ENCODE peak calls at places on chromosomes 4 and X, in eight cellular contexts. W is OCI-LY7, O is kidney epithelial cell, H is GM10248, Q is SK-N-SH, E is fibroblast of mammary gland, Z is ovary, D is heart left ventricle. A is an unnamed sample.

GRCh38 chr4:185559913-185560281 is 24.6 kb upstream of the PDLIM3 start:
- DNase-seq in W (no peak), O (peak), H (no peak), Q (no peak), E (peak), Z (no peak), D (peak), A (no peak)

GRCh38 chrX:41027388-41027787 is 57.9 kb upstream of the USP9X start:
- DNase-seq in W (no peak), O (no peak), H (no peak), Q (no peak), E (peak), Z (no peak), D (no peak), A (no peak)

GRCh38 chr4:101211146-101211553 is 136.2 kb downstream of the PPP3CA start:
- DNase-seq in W (no peak), O (no peak), H (no peak), Q (no peak), E (peak), Z (no peak), D (no peak), A (no peak)

GRCh38 chrX:7318246-7318645 is 170.3 kb upstream of the PUDP start:
- DNase-seq in W (no peak), O (no peak), H (no peak), Q (no peak), E (peak), Z (no peak), D (no peak), A (no peak)

GRCh38 chr4:8112036-8112576 is 46.5 kb downstream of the ABLIM2 start:
- DNase-seq in W (no peak), O (no peak), H (no peak), Q (no peak), E (no peak), Z (no peak), D (no peak), A (no peak)

GRCh38 chrX:39261446-39262147 is 460.3 kb downstream of the MID1IP1 start:
- DNase-seq in W (peak), O (peak), H (peak), Q (peak), E (peak), Z (no peak), D (no peak), A (peak)

GRCh38 chrX:68698955-68699354 is 51.5 kb downstream of the STARD8 start:
- DNase-seq in W (no peak), O (no peak), H (no peak), Q (no peak), E (no peak), Z (no peak), D (no peak), A (no peak)

GRCh38 chr4:171674781-171675180 is 138.4 kb upstream of the GALNTL6 start:
- DNase-seq in W (no peak), O (no peak), H (no peak), Q (no peak), E (no peak), Z (no peak), D (no peak), A (no peak)

GRCh38 chr4:54687887-54688841 is 30.4 kb downstream of the KIT start:
- DNase-seq in W (no peak), O (peak), H (no peak), Q (no peak), E (peak), Z (no peak), D (no peak), A (no peak)

GRCh38 chrX:14964500-14964899 is 91.3 kb downstream of the MOSPD2 start:
- DNase-seq in W (no peak), O (no peak), H (no peak), Q (no peak), E (peak), Z (no peak), D (no peak), A (no peak)

GRCh38 chr4:181077416-181077815 is 1165.8 kb upstream of the TENM3 start:
- DNase-seq in W (no peak), O (no peak), H (no peak), Q (no peak), E (peak), Z (no peak), D (no peak), A (no peak)

GRCh38 chr4:173365359-173365996 is 5.3 kb upstream of the SAP30 start:
- DNase-seq in W (no peak), O (no peak), H (no peak), Q (no peak), E (no peak), Z (no peak), D (peak), A (no peak)

GRCh38 chr4:25160714-25161598 is 707 bp upstream of the SEPSECS start:
- DNase-seq in W (peak), O (no peak), H (no peak), Q (peak), E (no peak), Z (no peak), D (no peak), A (no peak)

GRCh38 chr4:184408021-184408710 is 66.2 kb downstream of the IRF2 start:
- DNase-seq in W (no peak), O (peak), H (no peak), Q (no peak), E (peak), Z (no peak), D (no peak), A (no peak)

GRCh38 chr4:118969359-118969758 is 80.7 kb downstream of the SYNPO2 start:
- DNase-seq in W (peak), O (no peak), H (no peak), Q (peak), E (peak), Z (peak), D (peak), A (no peak)

GRCh38 chr4:184421558-184422155 is 52.7 kb downstream of the IRF2 start:
- DNase-seq in W (no peak), O (no peak), H (no peak), Q (no peak), E (no peak), Z (no peak), D (no peak), A (no peak)

GRCh38 chrX:120536056-120536455 is 24.7 kb downstream of the CUL4B start:
- DNase-seq in W (peak), O (no peak), H (no peak), Q (no peak), E (no peak), Z (no peak), D (no peak), A (no peak)

GRCh38 chr4:101370663-101371210 is 23.4 kb upstream of the PPP3CA start:
- DNase-seq in W (no peak), O (no peak), H (no peak), Q (no peak), E (no peak), Z (no peak), D (no peak), A (no peak)

GRCh38 chr4:128600410-128600809 is 209.1 kb upstream of the JADE1 start:
- DNase-seq in W (no peak), O (no peak), H (no peak), Q (no peak), E (peak), Z (peak), D (no peak), A (no peak)

GRCh38 chr4:151389316-151389715 is 19.7 kb upstream of the FHIP1A start:
- DNase-seq in W (no peak), O (no peak), H (no peak), Q (no peak), E (peak), Z (no peak), D (no peak), A (no peak)

GRCh38 chrX:30653415-30654131 is at the start of gene GK:
- DNase-seq in W (peak), O (no peak), H (peak), Q (peak), E (no peak), Z (peak), D (peak), A (no peak)

GRCh38 chr4:70533791-70534190 is 15.4 kb downstream of the AMTN start:
- DNase-seq in W (no peak), O (no peak), H (no peak), Q (no peak), E (no peak), Z (no peak), D (no peak), A (no peak)

GRCh38 chr4:5839751-5840674 is 52.9 kb downstream of the CRMP1 start:
- DNase-seq in W (no peak), O (no peak), H (no peak), Q (no peak), E (peak), Z (peak), D (peak), A (no peak)

GRCh38 chr4:113575391-113575790 is 186.1 kb downstream of the CAMK2D start:
- DNase-seq in W (no peak), O (peak), H (no peak), Q (no peak), E (peak), Z (no peak), D (no peak), A (no peak)

GRCh38 chr4:42673084-42673429 is 16.2 kb upstream of the ATP8A1 start:
- DNase-seq in W (peak), O (peak), H (no peak), Q (no peak), E (peak), Z (no peak), D (peak), A (no peak)

GRCh38 chrX:16162391-16162790 is 4.9 kb upstream of the MAGEB17 start:
- DNase-seq in W (no peak), O (no peak), H (no peak), Q (no peak), E (no peak), Z (no peak), D (no peak), A (no peak)

GRCh38 chrX:41108684-41109205 is 23.5 kb downstream of the USP9X start:
- DNase-seq in W (no peak), O (no peak), H (no peak), Q (no peak), E (no peak), Z (no peak), D (no peak), A (no peak)

GRCh38 chrX:87338510-87338909 is 179.1 kb upstream of the KLHL4 start:
- DNase-seq in W (peak), O (no peak), H (no peak), Q (no peak), E (peak), Z (no peak), D (no peak), A (peak)

GRCh38 chrX:143873343-143873742 is 10.5 kb upstream of the UBE2NL start:
- DNase-seq in W (no peak), O (no peak), H (no peak), Q (peak), E (peak), Z (no peak), D (no peak), A (no peak)

GRCh38 chr4:73883306-73883705 is 14.1 kb downstream of the CXCL1 start:
- DNase-seq in W (no peak), O (no peak), H (no peak), Q (no peak), E (peak), Z (no peak), D (no peak), A (no peak)

GRCh38 chr4:14652522-14652921 is 349.8 kb upstream of the CPEB2 start:
- DNase-seq in W (no peak), O (no peak), H (no peak), Q (no peak), E (no peak), Z (no peak), D (no peak), A (no peak)

DNA sequence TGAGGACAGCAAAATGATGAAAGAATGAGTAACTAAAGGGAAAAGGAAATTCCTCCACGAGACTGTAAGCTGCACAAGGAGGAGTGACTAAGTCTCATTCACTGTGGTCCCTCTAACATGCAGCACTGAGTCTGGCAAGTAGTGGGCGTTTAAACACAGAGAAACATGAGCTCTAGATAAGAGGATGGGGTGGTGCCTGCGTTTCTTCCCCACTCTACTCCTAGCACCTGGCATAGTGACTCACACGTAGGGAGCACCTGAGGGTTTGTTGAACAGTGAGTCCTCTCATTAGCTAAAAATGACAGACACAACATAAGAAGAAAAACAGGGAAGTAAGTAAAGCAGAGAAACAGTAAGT is 105.8 kb upstream of the CBR4 start:
- DNase-seq in W (no peak), O (peak), H (no peak), Q (no peak), E (peak), Z (no peak), D (no peak), A (no peak)
- TF ChIP-seq CTCF in W (no peak), O (peak), H (no peak), Q (peak), E (peak), Z (no peak), D (no peak), A (no peak)

GRCh38 chrX:3548743-3549441 is 164.6 kb downstream of the PRKX start:
- DNase-seq in W (peak), O (no peak), H (no peak), Q (peak), E (peak), Z (no peak), D (no peak), A (no peak)
- TF ChIP-seq CTCF in W (peak), O (peak), H (no peak), Q (peak), E (peak), Z (no peak), D (peak), A (no peak)

GRCh38 chr4:142715727-142716126 is 130.4 kb downstream of the INPP4B start:
- DNase-seq in W (no peak), O (no peak), H (no peak), Q (no peak), E (no peak), Z (no peak), D (no peak), A (no peak)

GRCh38 chr4:142721187-142721586 is 124.9 kb downstream of the INPP4B start:
- DNase-seq in W (no peak), O (no peak), H (no peak), Q (no peak), E (no peak), Z (no peak), D (no peak), A (no peak)

GRCh38 chr4:142718981-142719380 is 127.1 kb downstream of the INPP4B start:
- DNase-seq in W (no peak), O (no peak), H (no peak), Q (no peak), E (no peak), Z (no peak), D (no peak), A (no peak)

DNA sequence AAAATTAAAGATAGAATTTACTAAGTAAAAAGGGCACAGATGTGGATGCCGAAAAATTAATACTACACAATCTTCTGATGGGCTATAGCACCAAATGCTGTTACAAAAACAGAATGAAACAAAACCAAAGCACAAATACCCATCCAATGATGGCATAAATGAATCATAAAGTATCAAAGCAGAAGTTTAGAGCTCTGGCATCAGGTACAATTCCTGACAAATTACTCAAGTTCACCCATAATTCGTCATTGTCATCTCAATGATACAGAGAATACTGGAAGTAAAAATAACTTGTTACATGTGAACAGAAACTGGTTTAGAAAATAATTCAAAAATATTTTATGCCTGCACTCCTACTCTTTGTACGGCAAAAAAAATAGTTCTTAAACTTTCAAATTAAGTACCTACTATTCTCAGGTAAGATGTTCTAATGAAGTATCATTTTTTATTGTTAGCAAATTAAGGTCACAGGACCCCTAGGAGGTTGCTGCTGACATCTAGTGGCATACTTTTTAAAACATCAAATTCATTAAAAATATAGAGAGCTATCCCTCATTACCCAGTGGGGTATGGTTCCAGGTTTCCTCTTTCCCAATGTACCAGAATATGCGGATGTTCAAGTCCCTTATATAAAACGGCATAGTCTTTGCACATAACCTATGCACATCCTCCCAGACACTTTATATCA is 126.1 kb downstream of the INPP4B start:
- DNase-seq in W (peak), O (no peak), H (peak), Q (peak), E (peak), Z (no peak), D (no peak), A (peak)
- TF ChIP-seq CTCF in W (peak), O (peak), H (no peak), Q (peak), E (peak), Z (no peak), D (peak), A (peak)

GRCh38 chr4:84455697-84456096 is 43.4 kb downstream of the NKX6-1 start:
- DNase-seq in W (no peak), O (no peak), H (no peak), Q (no peak), E (no peak), Z (no peak), D (no peak), A (no peak)

GRCh38 chr4:84456157-84456556 is 42.9 kb downstream of the NKX6-1 start:
- DNase-seq in W (no peak), O (no peak), H (no peak), Q (no peak), E (no peak), Z (no peak), D (no peak), A (no peak)

DNA sequence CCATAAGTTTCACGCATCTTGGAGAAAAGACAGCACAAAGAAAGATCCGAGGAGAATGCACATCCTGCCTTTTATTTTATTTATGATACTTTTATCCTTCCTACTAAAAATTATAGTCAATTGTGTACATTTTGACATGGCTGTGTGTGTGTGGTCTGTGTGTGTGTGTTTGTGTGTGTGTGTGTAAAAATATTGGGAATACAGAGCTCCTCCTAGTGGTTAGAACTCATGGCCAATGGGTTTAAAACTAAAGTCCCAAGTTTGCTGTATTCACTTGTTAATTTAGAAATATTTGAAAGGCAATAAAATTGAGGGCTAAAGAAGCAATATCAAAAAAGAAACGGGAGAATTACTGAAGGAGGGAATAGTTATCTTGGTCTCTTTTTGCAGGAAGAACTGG is 47.5 kb downstream of the NKX6-1 start:
- DNase-seq in W (peak), O (no peak), H (no peak), Q (no peak), E (peak), Z (no peak), D (no peak), A (no peak)
- TF ChIP-seq CTCF in W (peak), O (peak), H (peak), Q (peak), E (peak), Z (no peak), D (no peak), A (peak)

GRCh38 chr4:183106839-183107238 is 7.8 kb downstream of the WWC2 start:
- DNase-seq in W (no peak), O (no peak), H (no peak), Q (no peak), E (peak), Z (no peak), D (no peak), A (no peak)
- TF ChIP-seq CTCF in W (no peak), O (peak), H (no peak), Q (peak), E (peak), Z (no peak), D (no peak), A (no peak)

DNA sequence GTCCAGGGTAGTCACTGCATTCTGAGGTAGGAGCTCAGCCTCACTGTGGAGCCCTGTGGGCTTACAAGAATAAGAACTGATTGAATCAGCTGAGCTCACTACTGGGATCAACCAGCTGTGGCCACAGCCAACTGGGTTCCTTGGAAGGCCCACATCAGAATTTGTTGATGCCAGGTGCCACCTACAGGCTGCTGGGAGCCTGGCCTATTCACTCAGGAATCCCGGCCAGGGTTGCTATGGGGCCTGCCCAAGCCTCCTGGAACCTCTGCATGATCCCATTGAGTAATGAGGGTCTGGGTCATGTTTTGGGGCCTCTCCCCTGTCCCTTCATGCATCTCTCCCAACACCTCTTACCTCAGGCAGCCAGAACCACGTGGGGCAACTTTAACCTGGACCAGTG is 53.9 kb upstream of the KIAA1210 start:
- DNase-seq in W (no peak), O (no peak), H (no peak), Q (no peak), E (peak), Z (no peak), D (no peak), A (no peak)
- TF ChIP-seq CTCF in W (peak), O (peak), H (no peak), Q (peak), E (peak), Z (no peak), D (no peak), A (peak)

GRCh38 chr4:102994803-102995202 is 24.7 kb downstream of the SLC9B1 start:
- DNase-seq in W (no peak), O (no peak), H (no peak), Q (no peak), E (no peak), Z (no peak), D (no peak), A (no peak)
- TF ChIP-seq CTCF in W (no peak), O (no peak), H (no peak), Q (no peak), E (no peak), Z (no peak), D (no peak), A (no peak)

GRCh38 chr4:148021706-148022105 is 289.8 kb downstream of the ARHGAP10 start:
- DNase-seq in W (no peak), O (no peak), H (no peak), Q (no peak), E (no peak), Z (no peak), D (no peak), A (no peak)
- TF ChIP-seq CTCF in W (peak), O (no peak), H (no peak), Q (peak), E (peak), Z (no peak), D (peak), A (no peak)

DNA sequence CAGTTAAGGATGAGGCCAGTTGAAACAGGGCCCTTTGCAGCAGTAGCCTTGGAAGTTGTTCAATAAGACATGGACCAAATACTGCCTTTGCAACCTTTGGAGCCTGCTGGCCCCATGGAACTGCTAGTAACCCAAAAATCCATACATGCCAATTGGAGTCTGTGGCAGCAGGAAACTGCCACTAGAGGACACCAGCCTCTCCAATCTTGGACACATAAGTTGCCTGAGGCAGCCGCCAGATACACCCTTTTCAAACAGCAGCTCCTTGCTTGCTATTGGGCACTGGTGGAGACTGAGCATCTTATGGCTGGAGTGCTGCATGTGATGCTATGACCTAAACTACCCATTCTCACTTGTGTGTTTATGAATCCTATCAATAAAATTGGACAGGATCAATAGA is 14.8 kb upstream of the LAP3 start:
- DNase-seq in W (peak), O (no peak), H (no peak), Q (peak), E (no peak), Z (no peak), D (no peak), A (no peak)
- TF ChIP-seq CTCF in W (peak), O (no peak), H (peak), Q (no peak), E (no peak), Z (no peak), D (no peak), A (peak)

A was measured in GM13977.